ENCODE peak calls at places on chromosome 7, in ten cellular contexts. B is hepatocyte, T is aorta, F is T-helper 17 cell, V is left ventricle myocardium inferior, D is right cardiac atrium, U is WERI-Rb-1, S is A673, W is mesenchymal stem cell, E is neural progenitor cell. G is an unnamed sample. For H3K9me3, the result is how much of the 10 kb centered on the place peaks cover.

GRCh38 chr7:135919071-135919841 is 57.9 kb downstream of the MTPN start:
- DNase-seq in B (no peak), T (no peak), F (no peak), V (no peak), D (no peak), U (no peak), S (no peak), W (no peak), E (no peak), G (peak)

GRCh38 chr7:95907337-95907736 is 135.0 kb downstream of the DYNC1I1 start:
- DNase-seq in B (no peak), T (no peak), F (no peak), V (no peak), D (no peak), U (no peak), S (no peak), W (no peak), E (no peak), G (peak)

GRCh38 chr7:1845536-1846311 is 175.6 kb downstream of the ELFN1 start:
- DNase-seq in B (no peak), T (peak), F (no peak), V (peak), D (peak), U (peak), S (no peak), W (no peak), E (no peak), G (no peak)

GRCh38 chr7:32506266-32507054 is 11.2 kb downstream of the AVL9 start:
- DNase-seq in B (no peak), T (no peak), F (no peak), V (no peak), D (no peak), U (no peak), S (peak), W (peak), E (no peak), G (no peak)

GRCh38 chr7:78224923-78225322 is 426.4 kb downstream of the PHTF2 start:
- DNase-seq in B (no peak), T (no peak), F (no peak), V (no peak), D (no peak), U (no peak), S (no peak), W (peak), E (no peak), G (no peak)

GRCh38 chr7:26485421-26486019 is 193.9 kb downstream of the SNX10 start:
- DNase-seq in B (no peak), T (no peak), F (no peak), V (no peak), D (no peak), U (no peak), S (peak), W (peak), E (no peak), G (no peak)

GRCh38 chr7:47520408-47520807 is 61.5 kb downstream of the TNS3 start:
- DNase-seq in B (no peak), T (peak), F (no peak), V (peak), D (peak), U (no peak), S (no peak), W (peak), E (no peak), G (no peak)

GRCh38 chr7:38318241-38318640 is 44.8 kb upstream of the TARP start:
- DNase-seq in B (no peak), T (no peak), F (no peak), V (no peak), D (no peak), U (no peak), S (no peak), W (peak), E (no peak), G (no peak)

GRCh38 chr7:13800694-13801448 is 188.6 kb downstream of the ETV1 start:
- DNase-seq in B (no peak), T (no peak), F (no peak), V (no peak), D (no peak), U (no peak), S (no peak), W (peak), E (no peak), G (no peak)

GRCh38 chr7:1741751-1742554 is 71.9 kb downstream of the ELFN1 start:
- DNase-seq in B (no peak), T (no peak), F (no peak), V (peak), D (peak), U (peak), S (no peak), W (no peak), E (no peak), G (peak)

GRCh38 chr7:118621810-118622209 is 397.3 kb downstream of the ANKRD7 start:
- DNase-seq in B (no peak), T (no peak), F (no peak), V (no peak), D (no peak), U (no peak), S (no peak), W (no peak), E (no peak), G (no peak)

GRCh38 chr7:4948402-4948801 is 10.6 kb downstream of the MMD2 start:
- DNase-seq in B (no peak), T (no peak), F (no peak), V (no peak), D (no peak), U (no peak), S (no peak), W (no peak), E (no peak), G (no peak)

GRCh38 chr7:155647734-155648133 is 3.3 kb downstream of the RBM33 start:
- DNase-seq in B (no peak), T (no peak), F (no peak), V (no peak), D (no peak), U (no peak), S (no peak), W (no peak), E (no peak), G (no peak)

GRCh38 chr7:103862302-103863035 is 127.0 kb downstream of the RELN start:
- DNase-seq in B (no peak), T (no peak), F (no peak), V (no peak), D (no peak), U (no peak), S (no peak), W (no peak), E (no peak), G (no peak)

GRCh38 chr7:48182736-48183369 is 11.6 kb downstream of the ABCA13 start:
- DNase-seq in B (no peak), T (no peak), F (no peak), V (no peak), D (no peak), U (no peak), S (peak), W (peak), E (no peak), G (no peak)

GRCh38 chr7:96679886-96680285 is 29.8 kb downstream of the SEM1 start:
- DNase-seq in B (no peak), T (no peak), F (no peak), V (no peak), D (no peak), U (no peak), S (peak), W (no peak), E (no peak), G (no peak)

GRCh38 chr7:84524714-84525694 is 330.4 kb upstream of the SEMA3A start:
- DNase-seq in B (no peak), T (no peak), F (no peak), V (no peak), D (peak), U (no peak), S (no peak), W (peak), E (no peak), G (no peak)

GRCh38 chr7:139776486-139777303 is 1.1 kb downstream of the HIPK2 start:
- DNase-seq in B (peak), T (no peak), F (no peak), V (no peak), D (no peak), U (peak), S (peak), W (peak), E (peak), G (peak)

DNA sequence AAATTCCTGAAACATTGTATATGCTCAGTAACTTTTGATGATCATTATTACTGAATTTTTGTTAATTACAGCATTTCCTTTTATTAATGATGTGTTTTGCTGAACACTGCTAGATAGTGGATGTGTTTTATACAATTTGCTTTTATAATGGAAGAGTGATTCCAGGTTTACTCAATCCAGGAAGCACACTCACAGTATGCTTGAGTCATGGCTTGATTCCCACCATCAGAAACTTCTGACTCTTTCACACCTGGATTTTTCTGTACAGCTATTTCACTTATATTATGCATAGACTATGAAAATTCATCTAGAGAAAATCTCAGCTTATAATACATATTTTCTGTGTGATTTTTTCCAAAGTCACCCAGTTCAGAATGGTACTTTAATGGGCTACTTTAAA is 1040.9 kb downstream of the GRM8 start:
- DNase-seq in B (no peak), T (no peak), F (no peak), V (no peak), D (no peak), U (no peak), S (no peak), W (no peak), E (no peak), G (no peak)
- H3K9me3 ChIP-seq in B (under half), T (under half), F (under half), V (under half), D (under half), U (under half), S (under half), W (under half), E (under half), G (under half)

DNA sequence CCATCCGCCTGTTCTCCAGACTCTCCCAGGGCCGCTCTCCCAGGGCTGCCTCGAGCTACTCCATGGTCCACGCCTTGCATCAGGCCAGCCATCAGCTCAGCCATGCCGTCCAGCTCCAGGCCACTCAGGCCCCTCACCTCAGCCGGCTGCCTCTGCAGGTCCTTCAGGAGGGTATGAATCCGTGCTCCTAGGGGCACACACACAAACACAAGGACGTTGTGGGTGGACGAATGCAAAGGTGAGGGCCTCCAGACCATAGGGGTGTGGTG is 449.4 kb downstream of the PTPRN2 start:
- DNase-seq in B (no peak), T (peak), F (no peak), V (no peak), D (no peak), U (no peak), S (no peak), W (no peak), E (no peak), G (no peak)
- H3K9me3 ChIP-seq in B (under half), T (under half), F (under half), V (under half), D (under half), U (under half), S (under half), W (under half), E (under half), G (under half)

GRCh38 chr7:64611717-64612116 is 48.8 kb upstream of the ZNF680 start:
- DNase-seq in B (no peak), T (no peak), F (no peak), V (no peak), D (no peak), U (no peak), S (no peak), W (no peak), E (no peak), G (no peak)
- H3K9me3 ChIP-seq in B (under half), T (under half), F (under half), V (under half), D (under half), U (under half), S (under half), W (under half), E (under half), G (under half)

GRCh38 chr7:80259-81236 is 111.8 kb upstream of the FAM20C start:
- DNase-seq in B (no peak), T (peak), F (no peak), V (no peak), D (no peak), U (no peak), S (no peak), W (no peak), E (no peak), G (no peak)

GRCh38 chr7:82343-83155 is 109.8 kb upstream of the FAM20C start:
- DNase-seq in B (peak), T (no peak), F (no peak), V (no peak), D (no peak), U (no peak), S (no peak), W (no peak), E (peak), G (no peak)

GRCh38 chr7:83166-83840 is 109.1 kb upstream of the FAM20C start:
- DNase-seq in B (peak), T (no peak), F (no peak), V (no peak), D (no peak), U (no peak), S (peak), W (no peak), E (no peak), G (no peak)

GRCh38 chr7:83861-84632 is 108.3 kb upstream of the FAM20C start:
- DNase-seq in B (peak), T (no peak), F (no peak), V (no peak), D (no peak), U (no peak), S (no peak), W (no peak), E (no peak), G (no peak)

GRCh38 chr7:81603-82342 is 110.6 kb upstream of the FAM20C start:
- DNase-seq in B (no peak), T (no peak), F (no peak), V (no peak), D (no peak), U (no peak), S (no peak), W (no peak), E (no peak), G (no peak)
- H3K9me3 ChIP-seq in B (under half), T (under half), F (under half), V (under half), D (under half), U (under half), S (under half), W (under half), E (under half), G (under half)

DNA sequence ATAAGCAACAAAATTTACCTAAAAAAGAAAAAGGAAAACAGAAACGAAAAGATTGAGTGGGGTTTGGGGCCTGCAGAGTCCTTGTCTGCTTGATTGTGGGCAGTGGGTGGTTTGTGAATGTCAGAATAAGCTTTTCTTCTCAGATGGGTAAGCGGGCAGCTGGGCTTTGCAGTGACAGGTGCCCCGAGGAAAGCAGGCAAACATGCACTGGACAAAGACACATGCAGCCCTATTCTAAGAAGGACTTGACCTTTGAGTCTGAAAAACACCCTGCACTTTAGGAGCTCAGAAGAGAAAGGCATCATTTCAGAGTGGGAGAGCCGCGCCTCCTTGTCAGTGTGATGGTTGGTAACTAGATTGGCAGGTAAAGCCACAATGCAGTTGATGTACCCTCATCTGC is 562.7 kb downstream of the PTPRN2 start:
- DNase-seq in B (no peak), T (peak), F (no peak), V (no peak), D (no peak), U (no peak), S (no peak), W (no peak), E (no peak), G (no peak)
- H3K9me3 ChIP-seq in B (under half), T (under half), F (under half), V (under half), D (under half), U (under half), S (under half), W (under half), E (under half), G (under half)

GRCh38 chr7:15397921-15398560 is 163.8 kb downstream of the AGMO start:
- DNase-seq in B (no peak), T (no peak), F (no peak), V (no peak), D (no peak), U (no peak), S (peak), W (no peak), E (no peak), G (no peak)

GRCh38 chr7:15400440-15400839 is 161.4 kb downstream of the AGMO start:
- DNase-seq in B (no peak), T (no peak), F (no peak), V (no peak), D (no peak), U (no peak), S (no peak), W (no peak), E (no peak), G (no peak)

GRCh38 chr7:15399446-15399845 is 162.4 kb downstream of the AGMO start:
- DNase-seq in B (no peak), T (no peak), F (no peak), V (no peak), D (no peak), U (no peak), S (no peak), W (no peak), E (no peak), G (no peak)

GRCh38 chr7:15396210-15397158 is 165.3 kb downstream of the AGMO start:
- DNase-seq in B (no peak), T (no peak), F (no peak), V (no peak), D (no peak), U (no peak), S (no peak), W (no peak), E (no peak), G (no peak)

DNA sequence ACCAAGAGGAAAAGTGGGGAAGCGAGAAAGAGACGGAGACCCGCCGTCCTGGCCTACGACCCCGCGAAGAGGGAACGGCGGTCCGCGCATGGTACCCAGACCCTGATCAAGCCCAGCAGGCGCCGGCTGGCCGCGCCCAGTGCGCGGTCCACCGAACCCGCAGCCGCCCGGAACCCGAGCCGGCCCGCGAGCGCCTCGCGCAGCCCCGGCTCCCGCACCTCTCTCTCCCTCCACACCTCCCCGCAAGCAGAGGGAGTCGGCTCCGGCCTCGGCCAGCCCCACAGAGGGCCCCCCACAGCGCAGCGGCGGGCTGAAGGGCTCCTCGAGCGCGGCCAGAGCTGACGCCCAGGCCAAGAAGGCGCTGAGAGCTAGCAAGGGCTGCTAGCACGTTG is 164.7 kb downstream of the AGMO start:
- DNase-seq in B (no peak), T (peak), F (no peak), V (no peak), D (no peak), U (no peak), S (no peak), W (no peak), E (no peak), G (no peak)
- H3K9me3 ChIP-seq in B (under half), T (under half), F (under half), V (under half), D (under half), U (under half), S (under half), W (under half), E (under half), G (under half)